ENCODE peak calls at places on chromosomes 3 and 15, in ten cellular contexts. One of them, this sample, is unnamed.

GRCh38 chr15:63482874-63483323 is 21.5 kb upstream of the USP3 start:
- DNase-seq in CD8-positive, alpha-beta memory T cell: no peak
- DNase-seq in HCT116: no peak
- DNase-seq in cardiac muscle cell: no peak
- DNase-seq in fibroblast of mammary gland: no peak
- DNase-seq in trophoblast cell: no peak
- DNase-seq in fibroblast of lung: no peak
- DNase-seq in coronary artery: no peak
- DNase-seq in GM23248: no peak
- DNase-seq in fibroblast of the aortic adventitia: no peak
- DNase-seq in this sample: no peak

GRCh38 chr3:62562017-62562416 is 188.7 kb upstream of the FEZF2 start:
- DNase-seq in CD8-positive, alpha-beta memory T cell: no peak
- DNase-seq in HCT116: no peak
- DNase-seq in cardiac muscle cell: no peak
- DNase-seq in fibroblast of mammary gland: peak; percentile 86
- DNase-seq in trophoblast cell: no peak
- DNase-seq in fibroblast of lung: peak; percentile 90
- DNase-seq in coronary artery: no peak
- DNase-seq in GM23248: peak; percentile 84
- DNase-seq in fibroblast of the aortic adventitia: peak; percentile 90
- DNase-seq in this sample: no peak

GRCh38 chr3:19105826-19106225 is 42.5 kb upstream of the KCNH8 start:
- DNase-seq in CD8-positive, alpha-beta memory T cell: no peak
- DNase-seq in HCT116: no peak
- DNase-seq in cardiac muscle cell: no peak
- DNase-seq in fibroblast of mammary gland: no peak
- DNase-seq in trophoblast cell: no peak
- DNase-seq in fibroblast of lung: no peak
- DNase-seq in coronary artery: no peak
- DNase-seq in GM23248: no peak
- DNase-seq in fibroblast of the aortic adventitia: no peak
- DNase-seq in this sample: no peak

GRCh38 chr15:90316139-90316538 is 35.9 kb upstream of the ZNF774 start:
- DNase-seq in CD8-positive, alpha-beta memory T cell: no peak
- DNase-seq in HCT116: no peak
- DNase-seq in cardiac muscle cell: no peak
- DNase-seq in fibroblast of mammary gland: no peak
- DNase-seq in trophoblast cell: no peak
- DNase-seq in fibroblast of lung: no peak
- DNase-seq in coronary artery: no peak
- DNase-seq in GM23248: no peak
- DNase-seq in fibroblast of the aortic adventitia: no peak
- DNase-seq in this sample: no peak

GRCh38 chr3:69959581-69959980 is 40.0 kb upstream of the SAMMSON start:
- DNase-seq in CD8-positive, alpha-beta memory T cell: no peak
- DNase-seq in HCT116: no peak
- DNase-seq in cardiac muscle cell: no peak
- DNase-seq in fibroblast of mammary gland: no peak
- DNase-seq in trophoblast cell: no peak
- DNase-seq in fibroblast of lung: no peak
- DNase-seq in coronary artery: no peak
- DNase-seq in GM23248: no peak
- DNase-seq in fibroblast of the aortic adventitia: no peak
- DNase-seq in this sample: no peak

GRCh38 chr3:171591059-171591458 is 130.9 kb upstream of the TNIK start:
- DNase-seq in CD8-positive, alpha-beta memory T cell: no peak
- DNase-seq in HCT116: no peak
- DNase-seq in cardiac muscle cell: no peak
- DNase-seq in fibroblast of mammary gland: no peak
- DNase-seq in trophoblast cell: no peak
- DNase-seq in fibroblast of lung: no peak
- DNase-seq in coronary artery: no peak
- DNase-seq in GM23248: no peak
- DNase-seq in fibroblast of the aortic adventitia: no peak
- DNase-seq in this sample: peak; percentile 21

GRCh38 chr3:174438501-174439156 is 420.5 kb upstream of the NAALADL2 start:
- DNase-seq in CD8-positive, alpha-beta memory T cell: no peak
- DNase-seq in HCT116: peak; percentile 76
- DNase-seq in cardiac muscle cell: no peak
- DNase-seq in fibroblast of mammary gland: peak; percentile 17
- DNase-seq in trophoblast cell: no peak
- DNase-seq in fibroblast of lung: peak; percentile 24
- DNase-seq in coronary artery: no peak
- DNase-seq in GM23248: peak; percentile 32
- DNase-seq in fibroblast of the aortic adventitia: peak; percentile 51
- DNase-seq in this sample: peak; percentile 69

GRCh38 chr3:23650371-23651140 is 155.2 kb upstream of the UBE2E1 start:
- DNase-seq in CD8-positive, alpha-beta memory T cell: no peak
- DNase-seq in HCT116: no peak
- DNase-seq in cardiac muscle cell: no peak
- DNase-seq in fibroblast of mammary gland: peak; percentile 96
- DNase-seq in trophoblast cell: no peak
- DNase-seq in fibroblast of lung: peak; percentile 85
- DNase-seq in coronary artery: no peak
- DNase-seq in GM23248: peak; percentile 90
- DNase-seq in fibroblast of the aortic adventitia: peak; percentile 81
- DNase-seq in this sample: no peak

GRCh38 chr3:52775877-52776276 is 1.5 kb upstream of the ITIH1 start:
- DNase-seq in CD8-positive, alpha-beta memory T cell: no peak
- DNase-seq in HCT116: no peak
- DNase-seq in cardiac muscle cell: no peak
- DNase-seq in fibroblast of mammary gland: no peak
- DNase-seq in trophoblast cell: no peak
- DNase-seq in fibroblast of lung: no peak
- DNase-seq in coronary artery: no peak
- DNase-seq in GM23248: no peak
- DNase-seq in fibroblast of the aortic adventitia: no peak
- DNase-seq in this sample: no peak

GRCh38 chr3:151538706-151539403 is 78.0 kb upstream of the IGSF10 start:
- DNase-seq in CD8-positive, alpha-beta memory T cell: no peak
- DNase-seq in HCT116: no peak
- DNase-seq in cardiac muscle cell: peak; percentile 26
- DNase-seq in fibroblast of mammary gland: peak; percentile 62
- DNase-seq in trophoblast cell: no peak
- DNase-seq in fibroblast of lung: peak; percentile 39
- DNase-seq in coronary artery: no peak
- DNase-seq in GM23248: peak; percentile 44
- DNase-seq in fibroblast of the aortic adventitia: peak; percentile 35
- DNase-seq in this sample: peak; percentile 63

GRCh38 chr3:42214565-42215283 is 51.3 kb downstream of the CCK start:
- DNase-seq in CD8-positive, alpha-beta memory T cell: no peak
- DNase-seq in HCT116: no peak
- DNase-seq in cardiac muscle cell: no peak
- DNase-seq in fibroblast of mammary gland: peak; percentile 39
- DNase-seq in trophoblast cell: no peak
- DNase-seq in fibroblast of lung: peak; percentile 33
- DNase-seq in coronary artery: no peak
- DNase-seq in GM23248: peak; percentile 75
- DNase-seq in fibroblast of the aortic adventitia: peak; percentile 16
- DNase-seq in this sample: no peak

GRCh38 chr15:59501531-59502113 is 63.6 kb downstream of the FAM81A start:
- DNase-seq in CD8-positive, alpha-beta memory T cell: no peak
- DNase-seq in HCT116: peak; percentile 69
- DNase-seq in cardiac muscle cell: peak; percentile 69
- DNase-seq in fibroblast of mammary gland: peak; percentile 72
- DNase-seq in trophoblast cell: peak; percentile 76
- DNase-seq in fibroblast of lung: peak; percentile 55
- DNase-seq in coronary artery: no peak
- DNase-seq in GM23248: peak; percentile 70
- DNase-seq in fibroblast of the aortic adventitia: peak; percentile 56
- DNase-seq in this sample: peak; percentile 44

GRCh38 chr3:190073264-190073663 is 47.4 kb downstream of the P3H2 start:
- DNase-seq in CD8-positive, alpha-beta memory T cell: no peak
- DNase-seq in HCT116: no peak
- DNase-seq in cardiac muscle cell: peak; percentile 65
- DNase-seq in fibroblast of mammary gland: no peak
- DNase-seq in trophoblast cell: peak; percentile 42
- DNase-seq in fibroblast of lung: peak; percentile 64
- DNase-seq in coronary artery: no peak
- DNase-seq in GM23248: no peak
- DNase-seq in fibroblast of the aortic adventitia: no peak
- DNase-seq in this sample: no peak

DNA sequence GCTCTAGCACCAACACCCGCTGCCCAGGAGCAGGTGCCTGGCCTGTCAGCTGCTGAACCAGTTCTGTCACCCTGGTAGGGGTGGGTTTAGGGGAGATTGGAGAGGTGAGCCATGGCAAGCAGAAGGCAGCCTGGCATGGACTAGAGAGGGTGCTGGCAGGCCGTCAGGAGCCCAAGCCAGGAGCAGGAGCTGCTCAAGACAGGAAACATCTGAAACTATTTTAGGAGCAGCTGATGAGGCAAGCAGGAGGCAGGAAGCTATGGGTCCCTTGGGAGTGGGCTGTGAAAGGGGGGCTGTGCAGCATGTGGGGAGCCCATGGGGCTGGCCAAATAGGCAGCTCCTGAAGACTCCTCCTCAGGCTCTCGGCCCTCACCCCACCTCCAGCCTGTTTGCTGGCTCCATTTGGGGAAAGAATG is 2.3 kb downstream of the INKA1 start:
- DNase-seq in CD8-positive, alpha-beta memory T cell: no peak
- DNase-seq in HCT116: no peak
- DNase-seq in cardiac muscle cell: peak; percentile 30
- DNase-seq in fibroblast of mammary gland: peak; percentile 93
- DNase-seq in trophoblast cell: no peak
- DNase-seq in fibroblast of lung: peak; percentile 21
- DNase-seq in coronary artery: peak; percentile 96
- DNase-seq in GM23248: peak; percentile 93
- DNase-seq in fibroblast of the aortic adventitia: peak; percentile 95
- DNase-seq in this sample: no peak
- H3K4me3 ChIP-seq in CD8-positive, alpha-beta memory T cell: no peak overlapping the region
- H3K4me3 ChIP-seq in HCT116: no peak overlapping the region
- H3K4me3 ChIP-seq in cardiac muscle cell: no peak overlapping the region
- H3K4me3 ChIP-seq in fibroblast of mammary gland: no peak overlapping the region
- H3K4me3 ChIP-seq in trophoblast cell: no peak overlapping the region
- H3K4me3 ChIP-seq in fibroblast of lung: no peak overlapping the region
- H3K4me3 ChIP-seq in coronary artery: peak overlapping the region; percentile 93
- H3K4me3 ChIP-seq in GM23248: no peak overlapping the region
- H3K4me3 ChIP-seq in fibroblast of the aortic adventitia: no peak overlapping the region
- H3K4me3 ChIP-seq in this sample: no peak overlapping the region

GRCh38 chr3:87541711-87542110 is 265.3 kb upstream of the POU1F1 start:
- DNase-seq in CD8-positive, alpha-beta memory T cell: no peak
- DNase-seq in HCT116: no peak
- DNase-seq in cardiac muscle cell: no peak
- DNase-seq in fibroblast of mammary gland: no peak
- DNase-seq in trophoblast cell: no peak
- DNase-seq in fibroblast of lung: no peak
- DNase-seq in coronary artery: no peak
- DNase-seq in GM23248: no peak
- DNase-seq in fibroblast of the aortic adventitia: no peak
- DNase-seq in this sample: no peak
- H3K4me3 ChIP-seq in CD8-positive, alpha-beta memory T cell: no peak overlapping the region
- H3K4me3 ChIP-seq in HCT116: no peak overlapping the region
- H3K4me3 ChIP-seq in cardiac muscle cell: no peak overlapping the region
- H3K4me3 ChIP-seq in fibroblast of mammary gland: no peak overlapping the region
- H3K4me3 ChIP-seq in trophoblast cell: no peak overlapping the region
- H3K4me3 ChIP-seq in fibroblast of lung: no peak overlapping the region
- H3K4me3 ChIP-seq in coronary artery: no peak overlapping the region
- H3K4me3 ChIP-seq in GM23248: no peak overlapping the region
- H3K4me3 ChIP-seq in fibroblast of the aortic adventitia: no peak overlapping the region
- H3K4me3 ChIP-seq in this sample: no peak overlapping the region

GRCh38 chr3:132342615-132343014 is 25.4 kb downstream of the ACP3 start:
- DNase-seq in CD8-positive, alpha-beta memory T cell: no peak
- DNase-seq in HCT116: no peak
- DNase-seq in cardiac muscle cell: no peak
- DNase-seq in fibroblast of mammary gland: no peak
- DNase-seq in trophoblast cell: no peak
- DNase-seq in fibroblast of lung: no peak
- DNase-seq in coronary artery: no peak
- DNase-seq in GM23248: no peak
- DNase-seq in fibroblast of the aortic adventitia: no peak
- DNase-seq in this sample: no peak
- H3K4me3 ChIP-seq in CD8-positive, alpha-beta memory T cell: no peak overlapping the region
- H3K4me3 ChIP-seq in HCT116: no peak overlapping the region
- H3K4me3 ChIP-seq in cardiac muscle cell: no peak overlapping the region
- H3K4me3 ChIP-seq in fibroblast of mammary gland: no peak overlapping the region
- H3K4me3 ChIP-seq in trophoblast cell: no peak overlapping the region
- H3K4me3 ChIP-seq in fibroblast of lung: no peak overlapping the region
- H3K4me3 ChIP-seq in coronary artery: no peak overlapping the region
- H3K4me3 ChIP-seq in GM23248: no peak overlapping the region
- H3K4me3 ChIP-seq in fibroblast of the aortic adventitia: no peak overlapping the region
- H3K4me3 ChIP-seq in this sample: no peak overlapping the region

GRCh38 chr15:70880781-70881180 is 11.5 kb downstream of the THAP10 start:
- DNase-seq in CD8-positive, alpha-beta memory T cell: no peak
- DNase-seq in HCT116: no peak
- DNase-seq in cardiac muscle cell: no peak
- DNase-seq in fibroblast of mammary gland: peak; percentile 40
- DNase-seq in trophoblast cell: no peak
- DNase-seq in fibroblast of lung: peak; percentile 26
- DNase-seq in coronary artery: no peak
- DNase-seq in GM23248: peak; percentile 6
- DNase-seq in fibroblast of the aortic adventitia: no peak
- DNase-seq in this sample: no peak

GRCh38 chr15:70882361-70882760 is 9.9 kb downstream of the THAP10 start:
- DNase-seq in CD8-positive, alpha-beta memory T cell: no peak
- DNase-seq in HCT116: no peak
- DNase-seq in cardiac muscle cell: no peak
- DNase-seq in fibroblast of mammary gland: no peak
- DNase-seq in trophoblast cell: no peak
- DNase-seq in fibroblast of lung: peak; percentile 57
- DNase-seq in coronary artery: no peak
- DNase-seq in GM23248: peak; percentile 5
- DNase-seq in fibroblast of the aortic adventitia: no peak
- DNase-seq in this sample: no peak

GRCh38 chr15:70876011-70876410 is 16.2 kb downstream of the THAP10 start:
- DNase-seq in CD8-positive, alpha-beta memory T cell: no peak
- DNase-seq in HCT116: no peak
- DNase-seq in cardiac muscle cell: no peak
- DNase-seq in fibroblast of mammary gland: no peak
- DNase-seq in trophoblast cell: no peak
- DNase-seq in fibroblast of lung: no peak
- DNase-seq in coronary artery: no peak
- DNase-seq in GM23248: no peak
- DNase-seq in fibroblast of the aortic adventitia: no peak
- DNase-seq in this sample: no peak

GRCh38 chr15:70876683-70877082 is 15.6 kb downstream of the THAP10 start:
- DNase-seq in CD8-positive, alpha-beta memory T cell: no peak
- DNase-seq in HCT116: no peak
- DNase-seq in cardiac muscle cell: no peak
- DNase-seq in fibroblast of mammary gland: no peak
- DNase-seq in trophoblast cell: no peak
- DNase-seq in fibroblast of lung: no peak
- DNase-seq in coronary artery: no peak
- DNase-seq in GM23248: no peak
- DNase-seq in fibroblast of the aortic adventitia: no peak
- DNase-seq in this sample: no peak

DNA sequence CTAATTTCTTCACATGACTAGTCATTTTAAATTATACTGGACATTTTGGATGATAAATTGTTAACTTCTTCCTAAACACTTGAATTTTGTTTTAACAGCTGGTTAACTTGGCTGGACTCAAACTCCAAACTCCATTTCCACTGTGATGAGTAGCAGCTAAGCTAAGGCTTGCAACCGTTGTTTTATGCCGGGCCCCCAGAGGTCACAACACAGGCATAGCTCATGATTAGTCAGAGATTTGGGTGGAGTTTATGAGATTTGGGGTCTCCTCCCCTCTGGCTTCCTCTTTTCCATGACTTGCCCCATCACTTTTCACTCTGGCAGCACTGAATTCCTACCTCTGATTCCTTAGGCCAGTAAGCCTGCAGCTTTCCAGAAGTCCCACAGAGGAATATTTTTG is 12.8 kb downstream of the THAP10 start:
- DNase-seq in CD8-positive, alpha-beta memory T cell: no peak
- DNase-seq in HCT116: no peak
- DNase-seq in cardiac muscle cell: no peak
- DNase-seq in fibroblast of mammary gland: peak; percentile 92
- DNase-seq in trophoblast cell: no peak
- DNase-seq in fibroblast of lung: peak; percentile 91
- DNase-seq in coronary artery: no peak
- DNase-seq in GM23248: peak; percentile 70
- DNase-seq in fibroblast of the aortic adventitia: peak; percentile 91
- DNase-seq in this sample: no peak
- H3K4me3 ChIP-seq in CD8-positive, alpha-beta memory T cell: no peak overlapping the region
- H3K4me3 ChIP-seq in HCT116: no peak overlapping the region
- H3K4me3 ChIP-seq in cardiac muscle cell: no peak overlapping the region
- H3K4me3 ChIP-seq in fibroblast of mammary gland: no peak overlapping the region
- H3K4me3 ChIP-seq in trophoblast cell: no peak overlapping the region
- H3K4me3 ChIP-seq in fibroblast of lung: no peak overlapping the region
- H3K4me3 ChIP-seq in coronary artery: no peak overlapping the region
- H3K4me3 ChIP-seq in GM23248: no peak overlapping the region
- H3K4me3 ChIP-seq in fibroblast of the aortic adventitia: no peak overlapping the region
- H3K4me3 ChIP-seq in this sample: no peak overlapping the region